ENCODE peak calls at places on chromosomes 13 and 19, in eight cellular contexts. F is activated CD8-positive, alpha-beta T cell treated with anti-CD3 and anti-CD28 coated beads, Interleukin-2, amount 10 ng/mL, durations not matched to agents 7 days and 5 days; U is activated T-cell treated with anti-CD3 and anti-CD28 coated beads, Interleukin-2, amount 50 U/mL, for 4 hours; J is heart left ventricle; X is Right ventricle myocardium inferior; E is upper lobe of right lung; N is effector memory CD8-positive, alpha-beta T cell; V is activated CD4-positive, alpha-beta T cell treated with anti-CD3 and anti-CD28 coated beads for 36 hours. M is an unnamed sample.

GRCh38 chr13:85586856-85587255 is 212.4 kb downstream of the SLITRK6 start:
- ATAC-seq in F (no peak), U (no peak), J (no peak), X (no peak), E (no peak), N (no peak), V (no peak), M (no peak)

GRCh38 chr19:51660975-51661600 is 14.5 kb upstream of the SIGLEC14 start:
- ATAC-seq in F (peak; percentile 61), U (no peak), J (peak; percentile 68), X (no peak), E (peak; percentile 77), N (no peak), V (peak; percentile 66), M (no peak)

GRCh38 chr13:46195017-46195416 is 13.0 kb upstream of the LCP1 start:
- ATAC-seq in F (no peak), U (no peak), J (no peak), X (no peak), E (peak; percentile 56), N (no peak), V (no peak), M (no peak)

GRCh38 chr19:1874554-1875185 is 10.6 kb downstream of the ABHD17A start:
- ATAC-seq in F (peak; percentile 45), U (no peak), J (no peak), X (no peak), E (no peak), N (peak; percentile 52), V (peak; percentile 37), M (no peak)

GRCh38 chr13:32409561-32410440 is 18.1 kb downstream of the N4BP2L1 start:
- ATAC-seq in F (no peak), U (no peak), J (peak; percentile 95), X (peak; percentile 94), E (peak; percentile 62), N (no peak), V (no peak), M (peak; percentile 89)

GRCh38 chr13:26880741-26881140 is 120.2 kb upstream of the GPR12 start:
- ATAC-seq in F (no peak), U (no peak), J (no peak), X (no peak), E (no peak), N (no peak), V (no peak), M (no peak)

GRCh38 chr13:21075303-21076264 is 14.2 kb upstream of the LATS2 start:
- ATAC-seq in F (peak; percentile 66), U (peak; percentile 42), J (peak; percentile 66), X (peak; percentile 52), E (peak; percentile 67), N (peak; percentile 60), V (peak; percentile 57), M (peak; percentile 59)

GRCh38 chr19:1567116-1567847 is 843 bp downstream of the MEX3D start:
- ATAC-seq in F (peak; percentile 16), U (peak; percentile 3), J (peak; percentile 36), X (peak; percentile 40), E (no peak), N (peak; percentile 4), V (no peak), M (peak; percentile 24)

GRCh38 chr19:32351807-32352630 is 6.6 kb downstream of the ZNF507 start:
- ATAC-seq in F (no peak), U (no peak), J (no peak), X (no peak), E (no peak), N (peak; percentile 17), V (no peak), M (no peak)

GRCh38 chr13:44300895-44301638 is 72.6 kb upstream of the SERP2 start:
- ATAC-seq in F (no peak), U (peak; percentile 79), J (peak; percentile 90), X (peak; percentile 77), E (peak; percentile 89), N (peak; percentile 57), V (peak; percentile 92), M (peak; percentile 83)

GRCh38 chr19:45142728-45143115 is 18.1 kb downstream of the NKPD1 start:
- ATAC-seq in F (no peak), U (no peak), J (no peak), X (no peak), E (no peak), N (no peak), V (no peak), M (no peak)

GRCh38 chr13:29125145-29125933 is 305.2 kb downstream of the MTUS2 start:
- ATAC-seq in F (no peak), U (peak; percentile 59), J (no peak), X (no peak), E (peak; percentile 35), N (peak; percentile 78), V (peak; percentile 88), M (no peak)

GRCh38 chr13:33033361-33033812 is 17.2 kb downstream of the KL start:
- ATAC-seq in F (peak; percentile 90), U (peak; percentile 75), J (no peak), X (no peak), E (peak; percentile 77), N (peak; percentile 41), V (peak; percentile 85), M (no peak)

GRCh38 chr19:30082168-30082567 is 140.1 kb downstream of the URI1 start:
- ATAC-seq in F (no peak), U (no peak), J (no peak), X (no peak), E (no peak), N (no peak), V (no peak), M (no peak)

GRCh38 chr13:19959141-19959830 is 759 bp downstream of the ZMYM2 start:
- ATAC-seq in F (peak; percentile 13), U (peak; percentile 19), J (peak; percentile 22), X (no peak), E (peak; percentile 5), N (peak; percentile 23), V (peak; percentile 8), M (no peak)

GRCh38 chr13:108495686-108496363 is 133.6 kb upstream of the MYO16 start:
- ATAC-seq in F (no peak), U (peak; percentile 51), J (no peak), X (no peak), E (peak; percentile 27), N (no peak), V (peak; percentile 42), M (peak; percentile 29)

GRCh38 chr13:75371223-75371622 is 110.7 kb downstream of the TBC1D4 start:
- ATAC-seq in F (no peak), U (no peak), J (no peak), X (no peak), E (no peak), N (no peak), V (no peak), M (no peak)

GRCh38 chr13:61383101-61383500 is 32.5 kb downstream of the PCDH20 start:
- ATAC-seq in F (no peak), U (no peak), J (no peak), X (no peak), E (no peak), N (no peak), V (no peak), M (no peak)

GRCh38 chr19:7718668-7719067 is 13.2 kb downstream of the CLEC4G start:
- ATAC-seq in F (peak; percentile 33), U (no peak), J (no peak), X (no peak), E (no peak), N (peak; percentile 90), V (no peak), M (no peak)

GRCh38 chr19:18513868-18514267 is 8.0 kb downstream of the ELL start:
- ATAC-seq in F (no peak), U (no peak), J (peak; percentile 78), X (peak; percentile 62), E (no peak), N (no peak), V (no peak), M (no peak)

GRCh38 chr13:19862511-19863313 is 737 bp downstream of the ZMYM5 start:
- ATAC-seq in F (peak; percentile 1), U (peak; percentile 6), J (no peak), X (peak; percentile 2), E (no peak), N (peak; percentile 5), V (no peak), M (peak; percentile 3)

M was measured in gastroesophageal sphincter.